ENCODE peak calls at places on chromosomes 2 and 18, in six cellular contexts. U, K, J, R, G and N are unnamed samples.
A peak's percentile ranks its signal among the peaks of the same experiment; 100 is the strongest.

GRCh38 chr2:8329660-8330622 is 351.9 kb upstream of the ID2 start:
- DNase-seq in U (no peak), K (no peak), J (no peak), R (no peak), G (no peak), N (no peak)

GRCh38 chr18:67239826-67240225 is 276.7 kb downstream of the DSEL start:
- DNase-seq in U (no peak), K (no peak), J (no peak), R (no peak), G (no peak), N (no peak)

GRCh38 chr2:16665746-16666452 is at the start of gene CYRIA:
- DNase-seq in U (no peak), K (no peak), J (peak; percentile 37), R (peak; percentile 87), G (peak; percentile 91), N (peak; percentile 28)

GRCh38 chr2:61218076-61218816 is 56.3 kb downstream of the C2orf74 start:
- DNase-seq in U (no peak), K (no peak), J (no peak), R (no peak), G (no peak), N (no peak)

GRCh38 chr2:96122391-96122790 is 6.0 kb upstream of the ADRA2B start:
- DNase-seq in U (no peak), K (no peak), J (no peak), R (no peak), G (no peak), N (no peak)

GRCh38 chr2:241885701-241886643 is 16.4 kb downstream of the RTP5 start:
- DNase-seq in U (no peak), K (no peak), J (no peak), R (no peak), G (no peak), N (no peak)

GRCh38 chr2:229679393-229680125 is 34.8 kb downstream of the DNER start:
- DNase-seq in U (no peak), K (no peak), J (no peak), R (no peak), G (no peak), N (no peak)

GRCh38 chr2:44016282-44016681 is 20.5 kb upstream of the LRPPRC start:
- DNase-seq in U (peak; percentile 62), K (no peak), J (no peak), R (peak; percentile 48), G (no peak), N (no peak)

GRCh38 chr18:48948112-48949050 is 2.4 kb downstream of the SMAD7 start:
- DNase-seq in U (peak; percentile 94), K (no peak), J (no peak), R (peak; percentile 25), G (peak; percentile 69), N (no peak)

GRCh38 chr18:1483386-1483785 is 578.7 kb downstream of the ADCYAP1 start:
- DNase-seq in U (no peak), K (no peak), J (no peak), R (no peak), G (no peak), N (no peak)

GRCh38 chr2:143132360-143132759 is 3.1 kb downstream of the ARHGAP15 start:
- DNase-seq in U (no peak), K (no peak), J (no peak), R (no peak), G (no peak), N (no peak)

GRCh38 chr18:12007063-12007462 is 25.8 kb downstream of the IMPA2 start:
- DNase-seq in U (no peak), K (no peak), J (no peak), R (no peak), G (no peak), N (no peak)

GRCh38 chr2:105671156-105671555 is 73.6 kb upstream of the NCK2 start:
- DNase-seq in U (no peak), K (no peak), J (no peak), R (no peak), G (no peak), N (no peak)

GRCh38 chr2:72911256-72911655 is 6.1 kb upstream of the EMX1 start:
- DNase-seq in U (no peak), K (no peak), J (no peak), R (no peak), G (no peak), N (no peak)

DNA sequence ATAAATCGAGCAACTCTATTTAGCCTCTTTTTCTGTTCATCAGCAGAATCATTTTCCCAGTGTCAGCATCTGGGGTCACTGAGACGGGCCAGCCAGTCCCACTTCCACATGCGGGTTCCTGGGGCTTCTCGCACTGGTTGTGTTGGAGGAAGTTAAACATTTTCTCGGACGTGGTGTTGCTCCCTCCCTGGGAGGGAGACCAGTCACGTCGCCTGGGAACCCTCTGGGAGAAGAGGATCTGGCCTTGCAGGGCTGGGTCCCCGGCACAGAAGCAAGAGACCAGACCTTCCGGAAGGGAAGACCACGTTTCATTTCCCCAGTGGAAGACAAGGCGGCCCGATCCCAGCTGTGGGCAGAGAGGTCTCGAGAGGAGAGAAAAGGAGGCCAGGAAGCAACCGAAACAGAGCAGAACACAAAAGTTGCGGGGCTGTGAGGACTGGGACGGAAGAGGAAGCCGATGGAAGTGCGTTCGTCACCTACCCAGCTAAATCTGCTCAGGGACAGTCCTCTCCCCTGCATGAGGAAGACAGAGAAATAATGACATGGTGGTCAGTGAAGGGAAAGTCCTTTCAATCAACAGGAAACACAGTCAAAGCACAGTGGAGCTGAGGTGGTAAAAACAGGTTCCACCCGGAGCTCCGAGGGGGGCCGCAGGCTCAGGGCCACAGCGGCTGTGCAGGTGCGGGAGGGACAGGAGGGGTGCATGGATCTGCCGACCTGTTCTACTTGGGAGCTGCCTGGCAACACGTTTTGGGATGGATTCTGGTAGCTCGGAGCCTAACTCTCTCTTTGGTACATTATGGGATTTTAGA is 144.4 kb downstream of the MBP start:
- DNase-seq in U (no peak), K (no peak), J (no peak), R (no peak), G (no peak), N (no peak)
- TF ChIP-seq TAF1 in U (no peak), K (no peak), J (no peak), R (no peak), G (no peak), N (no peak)

GRCh38 chr2:36486546-36487044 is 111.4 kb downstream of the FEZ2 start:
- DNase-seq in U (peak; percentile 79), K (no peak), J (no peak), R (no peak), G (no peak), N (no peak)
- TF ChIP-seq POLR2AphosphoS5 in U (no peak), K (no peak), J (no peak), R (no peak), G (peak; percentile 89), N (no peak)

GRCh38 chr2:187056416-187057333 is 207.7 kb upstream of the ZSWIM2 start:
- DNase-seq in U (no peak), K (no peak), J (no peak), R (no peak), G (no peak), N (no peak)
- TF ChIP-seq TAF1 in U (no peak), K (no peak), J (no peak), R (no peak), G (no peak), N (no peak)

GRCh38 chr2:152174574-152174973 is 989 bp downstream of the STAM2 start:
- DNase-seq in U (no peak), K (no peak), J (no peak), R (no peak), G (no peak), N (no peak)

GRCh38 chr2:152175012-152175367 is 573 bp downstream of the STAM2 start:
- DNase-seq in U (no peak), K (no peak), J (no peak), R (no peak), G (no peak), N (no peak)

GRCh38 chr2:152171733-152172132 is 3.8 kb downstream of the STAM2 start:
- DNase-seq in U (no peak), K (no peak), J (no peak), R (no peak), G (no peak), N (no peak)

GRCh38 chr2:152176113-152176714 is 651 bp upstream of the STAM2 start:
- DNase-seq in U (peak; percentile 34), K (no peak), J (no peak), R (no peak), G (no peak), N (no peak)

DNA sequence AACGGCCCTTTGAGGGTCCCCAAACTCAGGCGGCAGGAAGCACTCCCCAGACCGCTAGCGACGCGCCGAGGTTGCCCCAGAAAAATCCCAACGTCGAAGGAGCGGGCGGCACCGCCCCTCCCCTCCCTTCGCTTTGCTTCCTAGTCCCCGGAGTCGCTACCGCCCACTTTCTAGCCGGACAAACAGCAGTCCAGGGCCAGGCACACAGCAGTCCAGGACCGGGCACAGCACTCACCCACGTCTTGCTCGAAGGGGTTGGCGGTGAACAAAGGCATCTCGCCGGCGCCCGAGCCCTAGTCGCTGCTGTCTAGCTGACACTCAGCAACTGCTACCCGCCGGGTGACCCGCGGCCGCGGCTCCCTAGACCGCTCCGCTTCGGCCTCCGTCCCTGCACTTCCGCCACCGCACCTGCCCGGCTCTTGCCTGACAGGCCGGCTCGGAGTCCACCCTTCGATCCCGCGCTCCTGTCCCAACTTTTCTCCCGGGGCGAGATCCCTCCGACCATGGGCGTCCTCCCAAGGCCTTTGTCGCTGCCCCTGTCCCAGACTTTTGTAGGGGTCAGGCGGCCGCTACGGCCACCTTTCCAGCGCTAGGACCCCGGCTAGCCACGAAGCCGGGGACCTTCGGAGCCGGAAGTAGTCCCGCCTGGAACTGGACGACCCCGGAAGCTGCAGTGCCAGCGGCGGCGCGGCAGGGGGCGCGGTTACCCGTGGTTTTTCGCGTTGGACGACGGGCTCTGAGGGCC is at the start of gene STAM2:
- DNase-seq in U (peak; percentile 89), K (peak; percentile 72), J (peak; percentile 81), R (peak; percentile 94), G (peak; percentile 94), N (peak; percentile 82)
- TF ChIP-seq POLR2AphosphoS5 in U (peak; percentile 82), K (peak; percentile 95), J (peak; percentile 95), R (peak; percentile 65), G (peak; percentile 81), N (peak; percentile 83)

DNA sequence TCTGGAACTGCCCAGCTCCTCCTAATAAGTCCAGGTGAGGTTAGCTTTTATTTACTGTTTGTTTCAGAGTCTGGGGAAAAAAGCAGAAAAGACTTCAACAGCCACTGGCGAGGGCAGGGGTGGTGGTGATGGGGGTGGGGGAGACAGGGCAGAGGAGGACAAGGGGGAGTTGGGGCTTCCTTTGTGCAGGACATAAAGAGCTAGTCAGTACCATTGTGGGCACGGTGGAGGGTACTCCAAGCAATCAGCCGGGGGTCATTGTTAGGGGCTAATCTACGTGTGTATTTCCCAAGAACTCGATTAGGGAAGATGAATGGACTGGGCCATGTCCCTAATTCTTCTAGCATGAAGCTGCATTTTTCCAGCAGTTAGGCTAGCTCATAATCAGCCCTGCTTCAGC is 2.8 kb upstream of the RAX start:
- DNase-seq in U (no peak), K (no peak), J (no peak), R (no peak), G (no peak), N (no peak)
- TF ChIP-seq TAF1 in U (no peak), K (no peak), J (no peak), R (no peak), G (no peak), N (no peak)

DNA sequence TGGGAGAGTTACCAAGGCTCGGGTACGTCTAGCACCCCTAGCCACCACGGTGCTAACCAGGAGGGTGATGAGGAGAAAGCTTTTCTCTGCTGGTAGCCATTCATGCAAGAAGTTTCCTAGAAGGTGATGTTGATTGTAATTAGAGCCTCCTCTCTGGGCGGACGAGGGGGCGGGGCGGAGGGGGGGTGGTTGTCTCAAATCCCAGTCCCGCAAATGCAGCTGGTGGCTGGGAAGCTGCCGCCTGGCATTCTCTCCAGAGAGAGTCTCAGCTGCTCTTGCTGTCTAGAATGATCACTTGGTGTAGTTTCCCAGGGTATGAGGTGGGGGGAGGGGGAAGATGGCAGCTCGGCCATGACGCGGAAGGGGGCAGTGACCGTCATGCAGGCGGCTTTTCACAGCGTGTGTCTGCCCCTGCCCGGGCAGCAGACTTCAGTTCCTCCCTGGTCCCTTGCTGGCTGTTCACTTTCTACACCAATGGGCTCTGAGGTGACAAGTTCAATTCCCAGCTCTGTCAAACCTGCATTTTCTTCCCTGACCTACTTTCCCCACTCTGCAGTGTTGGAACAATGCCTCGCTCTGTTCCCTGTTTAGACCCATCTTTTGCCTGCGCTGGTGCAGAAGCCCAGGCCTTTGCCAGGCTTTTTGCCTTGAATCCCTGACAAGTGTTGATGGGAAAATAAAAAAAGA is 61.5 kb upstream of the KLF7 start:
- DNase-seq in U (no peak), K (no peak), J (no peak), R (no peak), G (no peak), N (no peak)
- TF ChIP-seq POLR2AphosphoS5 in U (no peak), K (no peak), J (no peak), R (no peak), G (no peak), N (no peak)